ENCODE peak calls at places on chromosomes 13 and 19, in five cellular contexts. One of them, this sample, is unnamed.

GRCh38 chr19:8463343-8463742 is 18.6 kb downstream of the HNRNPM start:
- DNase-seq in glutamatergic neuron: no peak
- DNase-seq in C1 segment of cervical spinal cord: no peak
- DNase-seq in EL: no peak
- DNase-seq in amygdala: no peak
- DNase-seq in this sample: no peak

GRCh38 chr19:10835089-10835753 is 791 bp downstream of the TMED1 start:
- DNase-seq in amygdala: no peak
- DNase-seq in C1 segment of cervical spinal cord: no peak
- DNase-seq in glutamatergic neuron: no peak
- DNase-seq in EL: no peak
- DNase-seq in this sample: no peak

GRCh38 chr13:66222926-66223325 is 1007.2 kb downstream of the PCDH9 start:
- DNase-seq in C1 segment of cervical spinal cord: no peak
- DNase-seq in glutamatergic neuron: no peak
- DNase-seq in amygdala: no peak
- DNase-seq in EL: no peak
- DNase-seq in this sample: no peak

GRCh38 chr19:49795615-49796014 is 17.5 kb downstream of the FUZ start:
- DNase-seq in C1 segment of cervical spinal cord: no peak
- DNase-seq in amygdala: no peak
- DNase-seq in glutamatergic neuron: no peak
- DNase-seq in EL: no peak
- DNase-seq in this sample: no peak

GRCh38 chr19:709196-709964 is 645 bp downstream of the PALM start:
- DNase-seq in glutamatergic neuron: peak; percentile 68
- DNase-seq in EL: no peak
- DNase-seq in C1 segment of cervical spinal cord: peak; percentile 47
- DNase-seq in amygdala: no peak
- DNase-seq in this sample: no peak

GRCh38 chr13:49444517-49445395 is 682 bp downstream of the SETDB2 start:
- DNase-seq in glutamatergic neuron: no peak
- DNase-seq in C1 segment of cervical spinal cord: no peak
- DNase-seq in EL: peak; percentile 71
- DNase-seq in amygdala: peak; percentile 50
- DNase-seq in this sample: no peak

GRCh38 chr13:44667950-44668349 is 91.8 kb upstream of the TSC22D1 start:
- DNase-seq in C1 segment of cervical spinal cord: no peak
- DNase-seq in amygdala: no peak
- DNase-seq in glutamatergic neuron: no peak
- DNase-seq in EL: peak; percentile 56
- DNase-seq in this sample: no peak

GRCh38 chr19:47310819-47311218 is 1.2 kb downstream of the C5AR1 start:
- DNase-seq in EL: peak; percentile 32
- DNase-seq in glutamatergic neuron: no peak
- DNase-seq in amygdala: no peak
- DNase-seq in C1 segment of cervical spinal cord: no peak
- DNase-seq in this sample: no peak

This sample was measured in SK-N-DZ.